ENCODE peak calls at places on chromosomes 5 and 9, in eight cellular contexts. L is stomach, K is prostate gland, X is HepG2, E is sigmoid colon, W is transverse colon, Z is HCT116, G is suprapubic skin. J is an unnamed sample.

GRCh38 chr5:14167211-14167845 is 24.2 kb downstream of the TRIO start:
- DNase-seq in Z (no peak), L (no peak), W (no peak), E (no peak), K (no peak), X (no peak), G (no peak), J (no peak)

GRCh38 chr9:28503573-28503972 is 930.3 kb upstream of the C9orf72 start:
- DNase-seq in L (no peak), G (no peak), K (no peak), E (no peak), W (no peak), Z (no peak), X (no peak), J (no peak)

GRCh38 chr5:78287833-78288232 is 6.7 kb downstream of the AP3B1 start:
- DNase-seq in L (no peak), W (no peak), Z (peak; percentile 23), E (no peak), X (no peak), K (no peak), G (no peak), J (no peak)

GRCh38 chr5:34452170-34452828 is 203.8 kb upstream of the RAI14 start:
- DNase-seq in W (no peak), X (no peak), E (no peak), G (no peak), Z (peak; percentile 34), K (no peak), L (no peak), J (no peak)

GRCh38 chr5:108700928-108701327 is 46.8 kb upstream of the FER start:
- DNase-seq in K (no peak), X (no peak), G (no peak), L (no peak), W (no peak), E (no peak), Z (no peak), J (no peak)

GRCh38 chr9:20781086-20781485 is 97.0 kb downstream of the FOCAD start:
- DNase-seq in W (no peak), K (no peak), G (no peak), X (peak; percentile 72), L (no peak), Z (no peak), E (no peak), J (no peak)

GRCh38 chr5:68505917-68506860 is 290.6 kb downstream of the PIK3R1 start:
- DNase-seq in L (no peak), W (no peak), Z (peak; percentile 60), X (peak; percentile 54), K (no peak), G (no peak), E (no peak), J (no peak)

GRCh38 chr9:114370985-114371335 is 16.8 kb downstream of the AKNA start:
- DNase-seq in K (no peak), X (no peak), Z (no peak), G (no peak), L (no peak), W (no peak), E (peak; percentile 67), J (no peak)

GRCh38 chr9:121927636-121928035 is 165.5 kb downstream of the TTLL11 start:
- DNase-seq in X (no peak), L (no peak), Z (no peak), W (no peak), K (no peak), E (no peak), G (no peak), J (no peak)

GRCh38 chr5:38541174-38541724 is 15.2 kb downstream of the LIFR start:
- DNase-seq in E (no peak), Z (no peak), G (no peak), W (no peak), L (no peak), K (no peak), X (no peak), J (no peak)

GRCh38 chr9:4020038-4020746 is 279.7 kb downstream of the GLIS3 start:
- DNase-seq in K (no peak), X (no peak), G (no peak), Z (no peak), W (no peak), L (no peak), E (no peak), J (no peak)

GRCh38 chr9:4021621-4022213 is 278.2 kb downstream of the GLIS3 start:
- DNase-seq in K (no peak), E (no peak), G (no peak), Z (no peak), W (no peak), L (no peak), X (no peak), J (no peak)

GRCh38 chr9:4024281-4024680 is 275.6 kb downstream of the GLIS3 start:
- DNase-seq in Z (no peak), X (no peak), G (no peak), L (no peak), K (no peak), W (no peak), E (no peak), J (no peak)

GRCh38 chr9:4020747-4021296 is 279.0 kb downstream of the GLIS3 start:
- DNase-seq in E (no peak), L (no peak), G (no peak), K (no peak), X (no peak), W (no peak), Z (no peak), J (no peak)

DNA sequence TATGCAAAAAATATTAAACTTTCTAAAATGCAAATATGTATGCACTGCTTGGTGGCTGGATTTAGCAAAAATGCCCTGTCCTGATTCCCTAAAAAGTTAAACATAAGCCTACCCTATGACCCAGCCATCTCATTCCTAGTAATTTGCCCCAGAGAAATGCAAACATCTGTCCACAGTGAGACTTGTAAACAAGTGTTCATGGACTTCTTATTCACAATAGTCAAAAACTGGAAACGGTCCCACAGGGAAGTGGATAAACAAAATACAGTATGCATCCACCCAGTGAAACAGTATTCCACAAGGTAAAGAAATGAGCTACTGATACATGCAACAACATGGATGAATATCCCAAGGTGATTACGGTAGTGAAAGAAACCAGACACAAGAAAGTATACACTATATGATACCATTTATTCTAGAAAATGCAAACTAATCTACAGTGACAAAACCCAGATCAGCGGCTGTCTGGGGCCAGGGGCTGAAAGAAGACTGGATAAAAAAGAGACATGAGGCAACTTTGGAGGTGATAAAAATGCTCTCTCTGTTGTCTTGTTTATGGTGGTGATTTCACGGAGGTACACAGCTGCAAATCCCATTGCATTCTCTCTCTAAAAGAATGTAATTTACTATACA is 277.3 kb downstream of the GLIS3 start:
- DNase-seq in K (no peak), Z (no peak), W (no peak), E (no peak), X (no peak), L (no peak), G (no peak), J (no peak)
- TF ChIP-seq POLR2AphosphoS5 in K (no peak), Z (no peak), W (no peak), E (no peak), X (no peak), L (no peak), G (no peak), J (no peak)

DNA sequence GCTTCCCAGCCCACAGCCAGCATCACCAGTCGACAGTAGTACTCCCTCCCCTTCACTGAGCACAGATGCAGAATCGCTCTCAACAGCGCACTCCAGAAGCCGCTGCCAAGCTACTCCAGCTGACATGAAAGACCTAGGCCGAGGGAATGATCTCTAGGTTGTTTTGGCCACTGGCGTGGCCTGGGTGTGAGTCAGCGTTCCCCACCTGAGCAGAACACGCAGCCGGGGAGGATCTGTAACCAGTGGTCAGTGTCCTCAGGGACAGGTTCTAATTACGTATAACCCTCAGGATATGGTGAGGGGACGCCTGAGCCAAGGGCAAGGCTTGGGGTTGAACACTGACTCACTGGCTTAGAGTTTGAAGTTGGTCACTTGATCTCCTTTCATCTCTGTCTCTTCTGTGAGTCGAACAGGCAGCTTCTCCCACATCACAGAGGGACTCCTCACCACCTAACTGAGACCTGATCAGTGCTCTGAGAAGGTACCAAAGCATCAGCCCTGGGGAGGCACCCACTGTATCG is 76.9 kb upstream of the IL17B start:
- DNase-seq in W (no peak), X (peak; percentile 73), L (no peak), E (peak; percentile 80), Z (peak; percentile 90), K (no peak), G (no peak), J (no peak)
- TF ChIP-seq POLR2A in W (no peak), X (peak; percentile 20), L (no peak), E (no peak), Z (no peak), K (no peak), G (no peak), J (no peak)

GRCh38 chr5:110376281-110376916 is 350.1 kb downstream of the TMEM232 start:
- DNase-seq in L (no peak), Z (no peak), E (no peak), W (no peak), G (no peak), X (no peak), K (no peak), J (no peak)
- TF ChIP-seq POLR2AphosphoS5 in L (no peak), Z (no peak), E (no peak), W (no peak), G (no peak), X (no peak), K (no peak), J (no peak)

GRCh38 chr9:35664531-35665470 is at the start of gene ARHGEF39:
- DNase-seq in X (peak; percentile 81), W (peak; percentile 91), E (peak; percentile 90), G (no peak), Z (peak; percentile 59), L (peak; percentile 89), K (peak; percentile 59), J (peak; percentile 89)
- TF ChIP-seq POLR2A in X (no peak), W (peak; percentile 59), E (no peak), G (no peak), Z (peak; percentile 87), L (no peak), K (peak; percentile 60), J (no peak)

GRCh38 chr5:119291056-119291455 is 64.8 kb upstream of the TNFAIP8 start:
- DNase-seq in W (no peak), L (no peak), G (no peak), E (no peak), K (no peak), Z (no peak), X (no peak), J (no peak)
- TF ChIP-seq POLR2AphosphoS5 in W (no peak), L (no peak), G (no peak), E (no peak), K (no peak), Z (no peak), X (no peak), J (no peak)

GRCh38 chr5:140322751-140323731 is 20.1 kb upstream of the PFDN1 start:
- DNase-seq in K (peak; percentile 93), G (no peak), W (no peak), Z (no peak), L (peak; percentile 84), X (peak; percentile 72), E (peak; percentile 76), J (no peak)
- TF ChIP-seq POLR2A in K (no peak), G (no peak), W (no peak), Z (no peak), L (no peak), X (no peak), E (no peak), J (no peak)

GRCh38 chr5:171093598-171093997 is 215.4 kb upstream of the TLX3 start:
- DNase-seq in L (no peak), Z (no peak), E (no peak), X (no peak), G (no peak), K (no peak), W (no peak), J (no peak)
- TF ChIP-seq POLR2AphosphoS5 in L (no peak), Z (no peak), E (no peak), X (no peak), G (no peak), K (no peak), W (no peak), J (no peak)

GRCh38 chr9:37465249-37466036 is at the start of gene ZBTB5:
- DNase-seq in G (peak; percentile 100), K (peak; percentile 99), L (peak; percentile 99), Z (peak; percentile 99), W (peak; percentile 99), E (peak; percentile 100), X (peak; percentile 100), J (peak; percentile 90)
- TF ChIP-seq POLR2A in G (no peak), K (peak; percentile 77), L (no peak), Z (no peak), W (no peak), E (peak; percentile 89), X (peak; percentile 84), J (peak; percentile 74)